ENCODE peak calls at places on chromosomes 12 and 14, in ten cellular contexts. G is Calu3; O is left cardiac atrium; U is ureter; D is ELR; E is nephron progenitor cell; S is foreskin fibroblast; Z is NAMALWA; Y is midbrain; F is effector memory CD8-positive, alpha-beta T cell. I is an unnamed sample.

GRCh38 chr12:16330554-16330953 is 16.9 kb upstream of the MGST1 start:
- DNase-seq in G (no peak), O (no peak), U (no peak), D (no peak), E (no peak), S (no peak), Z (no peak), Y (no peak), F (no peak), I (no peak)

GRCh38 chr12:64747681-64748080 is 11.5 kb downstream of the GNS start:
- DNase-seq in G (no peak), O (no peak), U (no peak), D (peak; percentile 27), E (no peak), S (peak; percentile 52), Z (no peak), Y (no peak), F (no peak), I (no peak)

GRCh38 chr14:35257809-35258208 is 34.4 kb upstream of the PSMA6 start:
- DNase-seq in G (no peak), O (no peak), U (no peak), D (peak; percentile 11), E (no peak), S (no peak), Z (no peak), Y (no peak), F (no peak), I (no peak)

GRCh38 chr14:34465069-34465859 is 3.2 kb upstream of the SPTSSA start:
- DNase-seq in G (no peak), O (no peak), U (no peak), D (peak; percentile 22), E (no peak), S (peak; percentile 37), Z (no peak), Y (no peak), F (no peak), I (peak; percentile 39)

GRCh38 chr14:54002653-54003052 is 46.0 kb upstream of the BMP4 start:
- DNase-seq in G (no peak), O (no peak), U (no peak), D (peak; percentile 4), E (no peak), S (peak; percentile 88), Z (no peak), Y (no peak), F (no peak), I (no peak)

GRCh38 chr12:120719496-120720233 is 6.0 kb upstream of the ACADS start:
- DNase-seq in G (no peak), O (no peak), U (no peak), D (no peak), E (no peak), S (no peak), Z (no peak), Y (no peak), F (no peak), I (no peak)

GRCh38 chr14:72201645-72202044 is 269.4 kb downstream of the RGS6 start:
- DNase-seq in G (no peak), O (no peak), U (no peak), D (no peak), E (no peak), S (no peak), Z (no peak), Y (no peak), F (no peak), I (no peak)

GRCh38 chr12:69821441-69822204 is 3.4 kb upstream of the MYRFL start:
- DNase-seq in G (peak; percentile 79), O (no peak), U (no peak), D (peak; percentile 78), E (no peak), S (peak; percentile 16), Z (no peak), Y (peak; percentile 55), F (no peak), I (peak; percentile 82)

GRCh38 chr12:104121001-104121400 is 17.0 kb downstream of the NFYB start:
- DNase-seq in G (no peak), O (no peak), U (no peak), D (peak; percentile 91), E (no peak), S (peak; percentile 72), Z (no peak), Y (peak; percentile 16), F (no peak), I (peak; percentile 67)

GRCh38 chr12:6201199-6201608 is 1.0 kb downstream of the CD9 start:
- DNase-seq in G (peak; percentile 32), O (peak; percentile 42), U (peak; percentile 71), D (no peak), E (no peak), S (peak; percentile 20), Z (no peak), Y (no peak), F (no peak), I (peak; percentile 66)

GRCh38 chr12:49984476-49984890 is 11.7 kb downstream of the AQP6 start:
- DNase-seq in G (no peak), O (no peak), U (no peak), D (peak; percentile 32), E (no peak), S (peak; percentile 35), Z (no peak), Y (no peak), F (no peak), I (no peak)

GRCh38 chr12:104864668-104865067 is 93.4 kb downstream of the SLC41A2 start:
- DNase-seq in G (no peak), O (no peak), U (no peak), D (no peak), E (no peak), S (peak; percentile 4), Z (no peak), Y (no peak), F (no peak), I (no peak)

I was measured in RKO.